ENCODE peak calls at places on chromosomes 3 and 15, in four cellular contexts. K is epithelial cell of proximal tubule, L is sigmoid colon, Q is astrocyte of the cerebellum. O is an unnamed sample.

GRCh38 chr3:177521305-177521704 is 324.0 kb upstream of the TBL1XR1 start:
- DNase-seq in K (no peak), L (no peak), Q (no peak), O (no peak)

GRCh38 chr3:194404365-194405140 is 5.5 kb upstream of the GP5 start:
- DNase-seq in K (no peak), L (no peak), Q (peak), O (no peak)

GRCh38 chr3:188739547-188739946 is 432.2 kb upstream of the TPRG1 start:
- DNase-seq in K (no peak), L (no peak), Q (no peak), O (no peak)

GRCh38 chr3:11606865-11607440 is 36.8 kb downstream of the VGLL4 start:
- DNase-seq in K (no peak), L (no peak), Q (no peak), O (no peak)

GRCh38 chr3:188792788-188793187 is 379.0 kb upstream of the TPRG1 start:
- DNase-seq in K (no peak), L (no peak), Q (no peak), O (no peak)

GRCh38 chr3:29354894-29355293 is 74.0 kb downstream of the RBMS3 start:
- DNase-seq in K (no peak), L (no peak), Q (no peak), O (no peak)

GRCh38 chr15:45919806-45920205 is 285.0 kb downstream of the SQOR start:
- DNase-seq in K (peak), L (no peak), Q (peak), O (no peak)

GRCh38 chr3:151379083-151379734 is 5.3 kb downstream of the P2RY12 start:
- DNase-seq in K (no peak), L (no peak), Q (no peak), O (no peak)

GRCh38 chr15:97961067-97961954 is 808 bp downstream of the ARRDC4 start:
- DNase-seq in K (no peak), L (peak), Q (no peak), O (peak)

GRCh38 chr15:31554261-31554660 is 227.6 kb downstream of the KLF13 start:
- DNase-seq in K (no peak), L (no peak), Q (peak), O (no peak)

GRCh38 chr3:83002869-83003445 is 1241.5 kb upstream of the GBE1 start:
- DNase-seq in K (no peak), L (no peak), Q (no peak), O (no peak)

GRCh38 chr3:184155644-184156521 is 706 bp downstream of the DVL3 start:
- DNase-seq in K (no peak), L (peak), Q (no peak), O (peak)

GRCh38 chr3:190697901-190698300 is 164.6 kb downstream of the GMNC start:
- DNase-seq in K (no peak), L (no peak), Q (peak), O (no peak)

GRCh38 chr15:58222698-58223097 is 84.5 kb downstream of the AQP9 start:
- DNase-seq in K (no peak), L (no peak), Q (no peak), O (no peak)

GRCh38 chr3:135106445-135106844 is 311.4 kb downstream of the EPHB1 start:
- DNase-seq in K (no peak), L (no peak), Q (no peak), O (no peak)

GRCh38 chr15:57377478-57377847 is 1.2 kb downstream of the CGNL1 start:
- DNase-seq in K (no peak), L (no peak), Q (no peak), O (no peak)

GRCh38 chr3:33538678-33539339 is 98.6 kb upstream of the UBP1 start:
- DNase-seq in K (no peak), L (no peak), Q (no peak), O (no peak)

GRCh38 chr3:38118421-38119247 is 18.3 kb downstream of the ACAA1 start:
- DNase-seq in K (no peak), L (peak), Q (no peak), O (no peak)

GRCh38 chr15:68471552-68471951 is 39.6 kb upstream of the ITGA11 start:
- DNase-seq in K (no peak), L (no peak), Q (no peak), O (no peak)

GRCh38 chr3:6549296-6549695 is 311.6 kb upstream of the GRM7 start:
- DNase-seq in K (no peak), L (no peak), Q (no peak), O (no peak)

GRCh38 chr15:52115598-52116427 is 3.2 kb upstream of the BCL2L10 start:
- DNase-seq in K (no peak), L (no peak), Q (no peak), O (no peak)

GRCh38 chr3:100710355-100711198 is 1.3 kb downstream of the TFG start:
- DNase-seq in K (peak), L (no peak), Q (peak), O (no peak)

GRCh38 chr3:49701388-49702077 is 12.2 kb downstream of the RNF123 start:
- DNase-seq in K (no peak), L (no peak), Q (no peak), O (no peak)

GRCh38 chr3:172456404-172456803 is 8.1 kb upstream of the GHSR start:
- DNase-seq in K (no peak), L (no peak), Q (no peak), O (no peak)

GRCh38 chr3:143182861-143183667 is 63.5 kb downstream of the CHST2 start:
- DNase-seq in K (no peak), L (no peak), Q (no peak), O (no peak)

GRCh38 chr15:58556028-58556361 is 124.2 kb downstream of the LIPC start:
- DNase-seq in K (no peak), L (no peak), Q (no peak), O (no peak)

GRCh38 chr15:89442671-89443307 is 53.6 kb downstream of the RHCG start:
- DNase-seq in K (no peak), L (no peak), Q (no peak), O (peak)
- TF ChIP-seq CTCF in K (peak), L (no peak), Q (peak), O (peak)

DNA sequence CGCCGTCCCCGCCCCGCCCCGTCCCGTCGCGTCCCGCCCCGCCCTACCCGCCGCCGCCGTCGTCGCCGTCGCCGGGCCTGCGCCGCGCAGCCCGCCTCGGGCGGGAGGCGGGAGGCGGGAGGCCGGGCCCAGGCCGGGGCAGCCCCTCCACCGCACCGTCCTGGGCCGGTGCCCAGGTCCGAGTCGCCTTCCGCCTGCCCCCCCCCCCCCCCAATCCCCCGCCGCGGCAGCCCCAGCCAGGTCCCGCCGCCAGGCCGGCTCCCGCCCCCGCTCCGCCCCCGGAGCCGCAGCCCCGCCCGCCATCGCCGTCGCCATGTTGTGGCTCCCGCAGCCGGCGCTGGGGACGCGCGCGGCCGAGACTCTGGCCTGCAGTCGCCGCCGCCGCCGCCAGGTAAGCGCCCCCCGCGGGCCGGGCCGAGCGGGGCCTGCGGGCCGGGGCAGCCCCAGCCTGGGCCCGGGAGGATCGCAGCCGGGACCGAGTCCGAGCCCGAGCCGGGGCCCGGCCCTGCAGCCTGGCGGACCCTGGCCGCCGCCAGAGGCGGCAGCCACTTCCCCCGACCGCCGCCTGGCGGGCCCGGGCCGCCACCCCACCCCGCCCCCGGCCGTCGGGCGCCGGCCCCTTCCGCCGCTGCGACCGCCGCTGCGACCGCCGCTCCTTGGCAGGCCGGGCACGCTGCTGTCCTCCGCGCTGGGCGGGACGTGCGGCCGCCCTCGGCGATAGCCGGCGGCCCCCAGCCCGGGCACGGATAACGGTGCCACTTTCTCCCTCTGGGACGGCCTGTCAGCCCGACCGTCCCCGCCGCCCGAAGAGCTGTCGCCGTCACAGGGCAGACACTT is at the start of gene ZNF592:
- DNase-seq in K (no peak), L (peak), Q (no peak), O (peak)
- TF ChIP-seq CTCF in K (no peak), L (no peak), Q (no peak), O (no peak)

GRCh38 chr3:35675621-35676020 is 36.3 kb downstream of the ARPP21 start:
- DNase-seq in K (no peak), L (no peak), Q (no peak), O (no peak)

GRCh38 chr3:35675206-35675605 is 35.9 kb downstream of the ARPP21 start:
- DNase-seq in K (no peak), L (no peak), Q (no peak), O (no peak)

GRCh38 chr3:35673017-35673416 is 33.7 kb downstream of the ARPP21 start:
- DNase-seq in K (no peak), L (no peak), Q (no peak), O (no peak)

GRCh38 chr3:35671483-35671882 is 32.2 kb downstream of the ARPP21 start:
- DNase-seq in K (no peak), L (no peak), Q (no peak), O (no peak)

DNA sequence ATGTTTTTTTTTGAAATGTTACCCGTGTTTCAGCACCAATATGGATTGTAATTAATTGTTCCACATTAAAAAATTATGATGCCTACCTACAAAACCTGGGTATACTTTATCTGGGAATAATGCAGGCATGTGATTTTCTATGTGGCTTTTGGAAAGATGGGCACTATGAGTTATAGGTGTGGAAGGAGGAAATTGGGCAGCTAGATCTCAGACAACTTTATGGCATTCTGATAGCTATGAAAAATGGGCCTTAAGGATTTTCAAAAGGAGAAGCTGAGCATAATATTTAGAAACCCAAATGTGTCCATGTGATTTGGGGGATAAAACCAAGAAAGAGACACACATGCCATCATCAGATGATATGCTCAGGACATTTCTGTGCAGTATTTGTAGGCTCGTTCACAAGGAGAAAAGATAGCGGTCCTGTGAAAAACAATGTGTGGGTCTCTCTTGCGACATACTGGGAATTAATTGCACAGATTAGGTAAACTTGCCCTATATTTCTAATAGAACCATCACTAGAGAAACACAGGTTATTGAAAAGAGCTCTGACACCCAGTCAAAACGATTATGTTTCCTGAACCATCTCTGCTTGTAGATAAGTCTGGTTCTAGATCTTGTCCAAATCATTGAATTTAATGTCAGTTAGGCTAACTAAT is 35.3 kb downstream of the ARPP21 start:
- DNase-seq in K (no peak), L (no peak), Q (no peak), O (no peak)
- TF ChIP-seq CTCF in K (no peak), L (no peak), Q (no peak), O (no peak)

GRCh38 chr3:126567696-126568438 is 9.1 kb upstream of the C3orf22 start:
- DNase-seq in K (no peak), L (no peak), Q (no peak), O (peak)
- TF ChIP-seq CTCF in K (peak), L (no peak), Q (no peak), O (no peak)

GRCh38 chr15:100926258-100926657 is 7.1 kb downstream of the LRRK1 start:
- DNase-seq in K (no peak), L (no peak), Q (no peak), O (no peak)
- TF ChIP-seq CTCF in K (no peak), L (no peak), Q (no peak), O (no peak)

GRCh38 chr15:65385868-65386253 is 8.1 kb upstream of the IGDCC3 start:
- DNase-seq in K (no peak), L (peak), Q (no peak), O (no peak)
- TF ChIP-seq CTCF in K (no peak), L (no peak), Q (no peak), O (peak)

GRCh38 chr15:72796515-72797337 is 13.2 kb upstream of the ADPGK start:
- DNase-seq in K (no peak), L (no peak), Q (no peak), O (peak)
- TF ChIP-seq CTCF in K (peak), L (no peak), Q (peak), O (peak)

DNA sequence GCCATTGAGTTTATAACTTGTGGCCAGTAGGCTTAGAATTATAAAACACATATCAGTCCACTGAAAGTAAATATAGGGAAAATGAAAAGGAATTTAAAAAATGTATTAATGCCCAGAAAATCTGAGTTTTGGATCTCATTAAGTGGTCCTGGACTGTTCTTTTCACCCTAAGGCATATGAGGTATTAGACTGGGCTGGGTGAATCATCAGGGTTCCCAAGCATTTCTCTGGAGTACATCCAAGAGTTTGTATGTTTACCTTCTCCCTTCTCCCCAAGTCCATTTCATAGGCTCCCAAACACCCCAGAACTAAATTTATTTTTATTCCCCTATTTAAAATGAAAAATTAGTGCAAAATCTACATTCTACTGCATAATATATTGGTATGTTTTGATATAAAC is 31.9 kb upstream of the SPTSSB start:
- DNase-seq in K (no peak), L (no peak), Q (peak), O (no peak)
- TF ChIP-seq CTCF in K (no peak), L (no peak), Q (no peak), O (no peak)

GRCh38 chr3:99551520-99551919 is 86.9 kb upstream of the COL8A1 start:
- DNase-seq in K (no peak), L (no peak), Q (no peak), O (no peak)
- TF ChIP-seq CTCF in K (peak), L (no peak), Q (peak), O (no peak)

GRCh38 chr3:98969295-98969694 is 67.8 kb upstream of the DCBLD2 start:
- DNase-seq in K (no peak), L (no peak), Q (no peak), O (no peak)

GRCh38 chr3:98968347-98968746 is 66.9 kb upstream of the DCBLD2 start:
- DNase-seq in K (no peak), L (no peak), Q (no peak), O (no peak)

GRCh38 chr3:98967758-98968157 is 66.3 kb upstream of the DCBLD2 start:
- DNase-seq in K (no peak), L (no peak), Q (no peak), O (no peak)

GRCh38 chr3:98966862-98967554 is 65.5 kb upstream of the DCBLD2 start:
- DNase-seq in K (no peak), L (no peak), Q (no peak), O (no peak)

DNA sequence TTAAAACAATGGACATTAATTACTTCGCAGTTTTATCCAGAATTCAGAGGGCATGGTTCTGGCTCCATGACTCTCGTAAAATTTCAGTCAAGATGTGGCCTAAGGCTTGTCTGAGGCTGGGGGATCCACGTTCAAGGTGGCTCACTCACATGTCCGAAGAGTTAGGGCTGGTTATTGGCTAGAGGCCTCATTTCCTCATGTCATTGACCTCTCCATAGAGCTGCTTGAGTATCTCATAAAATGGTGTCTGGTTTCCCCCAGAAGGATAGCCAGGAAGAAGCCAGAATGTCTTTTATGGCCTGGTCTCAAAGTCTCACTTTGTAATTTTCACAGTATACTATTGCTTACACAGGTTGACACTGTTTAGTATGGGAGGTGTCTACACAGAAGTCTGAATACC is 67.3 kb upstream of the DCBLD2 start:
- DNase-seq in K (no peak), L (no peak), Q (no peak), O (no peak)
- TF ChIP-seq CTCF in K (no peak), L (no peak), Q (no peak), O (no peak)

O was measured in natural killer cell.